ENCODE peak calls at places on chromosomes 2 and 18, in five cellular contexts. X is endothelial cell of umbilical vein, Z is dorsolateral prefrontal cortex, P is tibial artery, Y is HCT116. L is an unnamed sample.

GRCh38 chr2:118940486-118941120 is 1.4 kb upstream of the MARCO start:
- DNase-seq in X (no peak), Z (no peak), Y (no peak), P (peak), L (no peak)

GRCh38 chr2:152826880-152827279 is 108.5 kb downstream of the ARL6IP6 start:
- DNase-seq in Y (no peak), Z (no peak), X (peak), P (no peak), L (no peak)

GRCh38 chr2:222998459-222998858 is 53.5 kb upstream of the KCNE4 start:
- DNase-seq in X (no peak), Z (no peak), P (no peak), Y (no peak), L (no peak)

GRCh38 chr2:8456149-8457091 is 225.4 kb upstream of the ID2 start:
- DNase-seq in Z (no peak), X (no peak), P (no peak), Y (no peak), L (no peak)

GRCh38 chr2:213792045-213792444 is 507.8 kb downstream of the SPAG16 start:
- DNase-seq in Y (no peak), P (no peak), X (no peak), Z (no peak), L (no peak)

GRCh38 chr2:129481306-129482219 is 497.9 kb upstream of the RAB6C start:
- DNase-seq in Z (no peak), Y (no peak), X (no peak), P (no peak), L (no peak)

GRCh38 chr18:61896767-61897166 is 4.0 kb upstream of the RNF152 start:
- DNase-seq in Z (no peak), P (peak), Y (no peak), X (peak), L (no peak)

GRCh38 chr2:120298173-120298835 is 45.7 kb downstream of the RALB start:
- DNase-seq in Z (no peak), X (no peak), Y (no peak), P (no peak), L (no peak)

GRCh38 chr2:54697934-54698333 is 25.5 kb upstream of the EML6 start:
- DNase-seq in P (no peak), Z (no peak), Y (no peak), X (no peak), L (no peak)

GRCh38 chr2:27915874-27916273 is 25.3 kb downstream of the BABAM2 start:
- DNase-seq in P (no peak), Z (no peak), X (peak), Y (no peak), L (no peak)
- H3K27ac ChIP-seq in P (peak), Z (no peak), X (no peak), Y (no peak), L (no peak)

DNA sequence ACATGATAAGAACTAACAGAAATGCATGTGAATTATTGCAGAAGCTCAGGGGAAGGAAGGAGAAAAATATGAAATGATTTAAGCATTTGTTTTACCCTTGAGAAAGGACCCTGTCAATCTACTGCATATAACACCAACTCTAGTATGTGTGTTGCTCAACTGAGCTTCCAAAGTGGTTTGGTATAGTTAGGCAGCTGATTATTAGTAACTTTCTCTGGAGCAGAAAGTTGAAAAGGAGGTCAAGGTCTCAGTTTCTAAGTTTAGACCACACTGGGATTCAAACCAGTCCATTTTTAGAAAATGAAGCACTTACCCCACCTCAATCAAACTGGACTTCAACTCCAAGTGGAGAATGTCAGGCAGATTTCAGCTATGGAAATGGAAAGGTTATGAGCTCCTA is 123.3 kb upstream of the CDC42EP3 start:
- DNase-seq in P (no peak), Y (no peak), Z (no peak), X (no peak), L (no peak)
- TF ChIP-seq CTCF in P (no peak), Y (no peak), Z (no peak), X (no peak), L (no peak)

GRCh38 chr18:21704603-21705364 is at the start of gene ABHD3:
- DNase-seq in P (peak), X (peak), Z (peak), Y (peak), L (peak)

GRCh38 chr18:21706386-21706865 is 1.9 kb upstream of the ABHD3 start:
- DNase-seq in X (no peak), P (no peak), Z (no peak), Y (no peak), L (no peak)

GRCh38 chr18:21701621-21702020 is 3.0 kb downstream of the ABHD3 start:
- DNase-seq in Z (no peak), X (no peak), P (no peak), Y (no peak), L (no peak)

GRCh38 chr18:21703241-21703820 is 1.2 kb downstream of the ABHD3 start:
- DNase-seq in Z (no peak), X (no peak), P (no peak), Y (no peak), L (no peak)

DNA sequence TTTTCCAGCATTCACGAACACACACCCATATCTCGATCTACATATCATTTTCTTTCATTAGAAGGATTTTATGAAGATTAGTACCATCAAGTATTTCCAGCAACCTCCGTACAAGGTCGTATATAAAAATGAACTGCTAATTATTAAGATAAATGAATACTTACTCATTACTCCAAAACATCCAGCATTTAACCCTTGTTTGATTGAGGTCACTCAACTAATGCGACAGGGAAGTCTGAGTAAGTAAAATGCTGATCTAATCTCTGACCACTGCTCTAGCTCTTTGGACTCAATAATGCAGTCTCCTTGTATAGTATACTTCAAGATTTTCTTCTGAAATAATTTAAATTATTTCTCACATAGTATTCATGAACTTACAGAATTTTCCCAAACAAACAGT is 2.0 kb downstream of the ABHD3 start:
- DNase-seq in X (peak), P (no peak), Y (no peak), Z (no peak), L (no peak)
- H3K4me3 ChIP-seq in X (peak), P (no peak), Y (no peak), Z (peak), L (no peak)

GRCh38 chr2:21800356-21800755 is 676.6 kb downstream of the TDRD15 start:
- DNase-seq in X (no peak), P (no peak), Y (no peak), Z (no peak), L (no peak)
- H3K27ac ChIP-seq in X (no peak), P (no peak), Y (no peak), Z (no peak), L (no peak)

GRCh38 chr2:150066490-150066889 is 421.0 kb downstream of the RND3 start:
- DNase-seq in P (no peak), X (no peak), Y (no peak), Z (no peak), L (no peak)

GRCh38 chr2:150060341-150060740 is 427.1 kb downstream of the RND3 start:
- DNase-seq in P (no peak), Z (no peak), Y (no peak), X (no peak), L (no peak)

GRCh38 chr2:150063950-150064549 is 423.4 kb downstream of the RND3 start:
- DNase-seq in X (no peak), Y (no peak), Z (no peak), P (no peak), L (no peak)

GRCh38 chr2:150063432-150063889 is 424.0 kb downstream of the RND3 start:
- DNase-seq in Y (no peak), P (no peak), Z (no peak), X (peak), L (no peak)

GRCh38 chr2:150062416-150062815 is 425.1 kb downstream of the RND3 start:
- DNase-seq in Y (no peak), Z (no peak), P (no peak), X (no peak), L (no peak)
- TF ChIP-seq CTCF in Y (no peak), Z (no peak), P (no peak), X (no peak), L (no peak)